ENCODE peak calls at places on chromosomes 2 and 18, in ten cellular contexts. Q, U, G, S, M, V, Y, Z, B and O are unnamed samples.

GRCh38 chr2:65025453-65026128 is 30.6 kb upstream of the CEP68 start:
- DNase-seq in Q (no peak), U (no peak), G (no peak), S (peak; percentile 55), M (no peak), V (no peak), Y (no peak), Z (no peak), B (no peak), O (no peak)

GRCh38 chr2:120855855-120856405 is 120.3 kb downstream of the GLI2 start:
- DNase-seq in Q (no peak), U (no peak), G (no peak), S (no peak), M (no peak), V (no peak), Y (no peak), Z (no peak), B (no peak), O (no peak)

GRCh38 chr2:231037202-231037730 is at the start of gene C2orf72:
- DNase-seq in Q (no peak), U (no peak), G (peak; percentile 80), S (no peak), M (no peak), V (no peak), Y (no peak), Z (peak; percentile 7), B (peak; percentile 52), O (no peak)

GRCh38 chr2:235611337-235611736 is 117.5 kb downstream of the AGAP1 start:
- DNase-seq in Q (no peak), U (no peak), G (no peak), S (no peak), M (no peak), V (no peak), Y (no peak), Z (no peak), B (no peak), O (no peak)

GRCh38 chr18:13545955-13546354 is 180.4 kb downstream of the FAM210A start:
- DNase-seq in Q (no peak), U (no peak), G (no peak), S (no peak), M (no peak), V (no peak), Y (no peak), Z (no peak), B (no peak), O (no peak)

GRCh38 chr18:24071029-24071428 is 56.5 kb downstream of the TTC39C start:
- DNase-seq in Q (no peak), U (no peak), G (no peak), S (no peak), M (no peak), V (no peak), Y (no peak), Z (no peak), B (no peak), O (no peak)

GRCh38 chr2:127704641-127705243 is 3.4 kb downstream of the SFT2D3 start:
- DNase-seq in Q (peak; percentile 15), U (no peak), G (no peak), S (no peak), M (no peak), V (no peak), Y (no peak), Z (no peak), B (no peak), O (no peak)

GRCh38 chr2:72988726-72989273 is 71.5 kb downstream of the EMX1 start:
- DNase-seq in Q (no peak), U (no peak), G (no peak), S (no peak), M (no peak), V (no peak), Y (no peak), Z (no peak), B (no peak), O (no peak)

GRCh38 chr2:210072922-210073509 is 70.6 kb downstream of the RPE start:
- DNase-seq in Q (peak; percentile 61), U (peak; percentile 10), G (no peak), S (peak; percentile 68), M (peak; percentile 66), V (no peak), Y (no peak), Z (no peak), B (peak; percentile 65), O (no peak)

GRCh38 chr2:164896634-164897033 is 55.0 kb upstream of the COBLL1 start:
- DNase-seq in Q (peak; percentile 25), U (peak; percentile 56), G (no peak), S (no peak), M (peak; percentile 87), V (no peak), Y (no peak), Z (peak; percentile 2), B (no peak), O (no peak)

GRCh38 chr2:202335791-202336467 is 40.2 kb upstream of the BMPR2 start:
- DNase-seq in Q (peak; percentile 22), U (no peak), G (no peak), S (no peak), M (peak; percentile 67), V (no peak), Y (no peak), Z (no peak), B (no peak), O (no peak)

GRCh38 chr18:8959551-8960135 is 142.9 kb upstream of the NDUFV2 start:
- DNase-seq in Q (no peak), U (no peak), G (no peak), S (no peak), M (no peak), V (no peak), Y (no peak), Z (no peak), B (peak; percentile 60), O (no peak)